ENCODE peak calls at places on chromosomes 5 and 9, in ten cellular contexts. F, N, P, Q, R, S, A, K, V and X are unnamed samples.

GRCh38 chr5:155625897-155626543 is 612.5 kb downstream of the KIF4B start:
- DNase-seq in F (no peak), N (no peak), P (no peak), Q (no peak), R (no peak), S (no peak), A (no peak), K (no peak), V (no peak), X (no peak)

GRCh38 chr9:123953601-123954011 is 23.7 kb upstream of the DENND1A start:
- DNase-seq in F (no peak), N (no peak), P (no peak), Q (peak; percentile 64), R (peak; percentile 26), S (no peak), A (no peak), K (no peak), V (no peak), X (no peak)

GRCh38 chr5:111960466-111961215 is 203.6 kb upstream of the NREP start:
- DNase-seq in F (no peak), N (no peak), P (no peak), Q (peak; percentile 70), R (peak; percentile 85), S (no peak), A (no peak), K (no peak), V (no peak), X (peak; percentile 45)

GRCh38 chr5:565782-566445 is 41.7 kb upstream of the SLC9A3 start:
- DNase-seq in F (no peak), N (peak; percentile 82), P (no peak), Q (peak; percentile 41), R (peak; percentile 35), S (no peak), A (no peak), K (peak; percentile 63), V (no peak), X (peak; percentile 49)

GRCh38 chr9:113507256-113507655 is 43.7 kb downstream of the RGS3 start:
- DNase-seq in F (no peak), N (no peak), P (no peak), Q (no peak), R (no peak), S (no peak), A (no peak), K (no peak), V (no peak), X (no peak)

GRCh38 chr5:112024769-112025168 is 267.8 kb upstream of the NREP start:
- DNase-seq in F (no peak), N (no peak), P (no peak), Q (no peak), R (peak; percentile 49), S (no peak), A (no peak), K (no peak), V (no peak), X (peak; percentile 66)

GRCh38 chr5:167720201-167720600 is 571.2 kb upstream of the WWC1 start:
- DNase-seq in F (no peak), N (no peak), P (no peak), Q (peak; percentile 56), R (peak; percentile 84), S (no peak), A (no peak), K (no peak), V (no peak), X (peak; percentile 58)

GRCh38 chr9:110116543-110116885 is 91.4 kb downstream of the C9orf152 start:
- DNase-seq in F (no peak), N (no peak), P (no peak), Q (peak; percentile 100), R (peak; percentile 94), S (no peak), A (no peak), K (no peak), V (no peak), X (peak; percentile 94)

GRCh38 chr9:116005267-116005666 is 148.3 kb upstream of the PAPPA start:
- DNase-seq in F (no peak), N (no peak), P (no peak), Q (no peak), R (no peak), S (no peak), A (no peak), K (no peak), V (no peak), X (no peak)

GRCh38 chr5:178111925-178112324 is 1.4 kb upstream of the N4BP3 start:
- DNase-seq in F (no peak), N (no peak), P (no peak), Q (peak; percentile 68), R (peak; percentile 81), S (no peak), A (no peak), K (no peak), V (no peak), X (peak; percentile 37)

GRCh38 chr9:93185261-93186150 is 1.6 kb downstream of the WNK2 start:
- DNase-seq in F (no peak), N (peak; percentile 75), P (no peak), Q (no peak), R (no peak), S (no peak), A (no peak), K (no peak), V (peak; percentile 18), X (no peak)

GRCh38 chr9:36306481-36307306 is 48.4 kb upstream of the GNE start:
- DNase-seq in F (no peak), N (no peak), P (peak; percentile 73), Q (no peak), R (no peak), S (peak; percentile 85), A (peak; percentile 19), K (no peak), V (peak; percentile 65), X (peak; percentile 47)

GRCh38 chr5:140925806-140926205 is 293 bp upstream of the PCDHAC1 start:
- DNase-seq in F (no peak), N (peak; percentile 54), P (no peak), Q (no peak), R (no peak), S (no peak), A (no peak), K (no peak), V (no peak), X (no peak)

GRCh38 chr5:32223972-32224608 is 50.0 kb upstream of the GOLPH3 start:
- DNase-seq in F (no peak), N (peak; percentile 79), P (no peak), Q (peak; percentile 52), R (peak; percentile 77), S (peak; percentile 75), A (no peak), K (no peak), V (peak; percentile 97), X (peak; percentile 63)

GRCh38 chr5:10623305-10623910 is 59.5 kb downstream of the ANKRD33B start:
- DNase-seq in F (no peak), N (no peak), P (no peak), Q (no peak), R (no peak), S (no peak), A (no peak), K (no peak), V (no peak), X (no peak)

DNA sequence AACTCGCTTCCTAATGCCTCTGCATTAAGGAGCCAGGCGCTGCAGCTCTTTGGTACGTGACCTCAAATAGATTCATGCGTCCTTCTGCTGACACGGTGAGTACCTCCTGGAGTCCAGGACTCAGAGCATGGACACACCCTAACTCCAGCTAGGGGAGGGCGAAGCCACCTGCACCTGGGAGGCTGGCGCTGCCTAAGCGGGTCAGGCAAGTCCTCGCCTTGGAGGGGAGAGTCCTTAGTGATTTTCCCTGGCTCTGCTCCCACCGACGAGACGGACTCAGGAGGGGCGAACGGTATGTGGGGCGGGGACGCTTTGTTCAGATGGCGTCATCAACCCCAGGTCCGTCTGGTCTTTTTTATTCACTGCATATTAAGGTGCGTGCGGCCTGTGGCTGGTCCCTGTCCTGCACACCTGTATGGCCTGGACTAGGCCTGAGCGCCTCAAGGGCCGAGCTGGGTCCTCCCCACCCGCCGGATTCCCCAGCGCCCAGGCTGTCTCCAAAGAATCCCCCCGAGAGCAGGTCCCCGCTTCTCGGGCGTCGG is 50.3 kb downstream of the NSUN2 start:
- DNase-seq in F (no peak), N (no peak), P (no peak), Q (no peak), R (no peak), S (no peak), A (no peak), K (no peak), V (no peak), X (no peak)
- H3K4me3 ChIP-seq in F (peak overlapping the region; percentile 35), N (peak overlapping the region; percentile 67), P (no peak overlapping the region), Q (no peak overlapping the region), R (peak overlapping the region; percentile 35), S (no peak overlapping the region), A (no peak overlapping the region), K (peak overlapping the region; percentile 13), V (no peak overlapping the region), X (peak overlapping the region; percentile 29)

GRCh38 chr9:96169901-96170300 is 132.1 kb downstream of the HSD17B3 start:
- DNase-seq in F (no peak), N (no peak), P (no peak), Q (no peak), R (no peak), S (no peak), A (no peak), K (no peak), V (peak; percentile 33), X (no peak)
- H3K4me3 ChIP-seq in F (no peak overlapping the region), N (peak overlapping the region; percentile 2), P (no peak overlapping the region), Q (no peak overlapping the region), R (no peak overlapping the region), S (peak overlapping the region; percentile 18), A (no peak overlapping the region), K (no peak overlapping the region), V (no peak overlapping the region), X (no peak overlapping the region)

GRCh38 chr5:5665225-5666075 is 243.0 kb downstream of the ICE1 start:
- DNase-seq in F (peak; percentile 9), N (no peak), P (no peak), Q (no peak), R (peak; percentile 0), S (no peak), A (no peak), K (no peak), V (no peak), X (peak; percentile 23)
- H3K4me3 ChIP-seq in F (no peak overlapping the region), N (no peak overlapping the region), P (no peak overlapping the region), Q (no peak overlapping the region), R (no peak overlapping the region), S (no peak overlapping the region), A (no peak overlapping the region), K (no peak overlapping the region), V (no peak overlapping the region), X (no peak overlapping the region)

GRCh38 chr5:58890265-58890664 is 307.4 kb downstream of the RAB3C start:
- DNase-seq in F (no peak), N (no peak), P (no peak), Q (no peak), R (no peak), S (no peak), A (no peak), K (no peak), V (no peak), X (no peak)

GRCh38 chr5:58891971-58892343 is 309.1 kb downstream of the RAB3C start:
- DNase-seq in F (no peak), N (no peak), P (no peak), Q (no peak), R (no peak), S (no peak), A (no peak), K (no peak), V (no peak), X (no peak)

GRCh38 chr5:58887721-58888409 is 305.0 kb downstream of the RAB3C start:
- DNase-seq in F (no peak), N (no peak), P (no peak), Q (peak; percentile 76), R (peak; percentile 5), S (no peak), A (no peak), K (no peak), V (peak; percentile 23), X (peak; percentile 47)

GRCh38 chr5:58893551-58893950 is 310.7 kb downstream of the RAB3C start:
- DNase-seq in F (no peak), N (no peak), P (no peak), Q (no peak), R (no peak), S (no peak), A (no peak), K (no peak), V (no peak), X (no peak)

GRCh38 chr5:58891072-58891970 is 308.4 kb downstream of the RAB3C start:
- DNase-seq in F (peak; percentile 51), N (peak; percentile 85), P (peak; percentile 25), Q (peak; percentile 99), R (peak; percentile 87), S (peak; percentile 24), A (peak; percentile 45), K (peak; percentile 86), V (peak; percentile 82), X (peak; percentile 93)
- H3K4me3 ChIP-seq in F (peak overlapping the region; percentile 18), N (no peak overlapping the region), P (no peak overlapping the region), Q (peak overlapping the region; percentile 30), R (peak overlapping the region; percentile 72), S (no peak overlapping the region), A (no peak overlapping the region), K (peak overlapping the region; percentile 5), V (no peak overlapping the region), X (peak overlapping the region; percentile 54)